ENCODE peak calls at places on chromosomes 7 and 10, in nine cellular contexts. U is NCI-H82; A is DMS53; Q is stimulated activated CD8-positive, alpha-beta memory T cell treated with anti-CD3 and anti-CD28 coated beads, Interleukin-2, amount 100 ng/mL, for 48 hours; O is HEK293T; T is activated CD4-positive, alpha-beta T cell treated with anti-CD3 and anti-CD28 coated beads, Interleukin-2, amount 50 U/mL, for 1 hour; F is activated effector memory CD4-positive, alpha-beta T cell treated with Interleukin-2 at 50 U/mL for 16 hours; B is choroid plexus epithelial cell; L is T-helper 2 cell. M is an unnamed sample.

GRCh38 chr7:29607889-29608288 is 44.3 kb downstream of the PRR15 start:
- DNase-seq in U (no peak), A (no peak), Q (no peak), O (no peak), T (no peak), F (no peak), B (peak), L (no peak), M (no peak)

GRCh38 chr7:46220066-46220630 is 299.1 kb upstream of the IGFBP3 start:
- DNase-seq in U (no peak), A (no peak), Q (no peak), O (no peak), T (no peak), F (no peak), B (no peak), L (no peak), M (no peak)

GRCh38 chr7:115662120-115662519 is 368.4 kb downstream of the TFEC start:
- DNase-seq in U (no peak), A (peak), Q (no peak), O (no peak), T (no peak), F (no peak), B (peak), L (no peak), M (no peak)

GRCh38 chr7:87495366-87495765 is 19.9 kb upstream of the ABCB4 start:
- DNase-seq in U (no peak), A (no peak), Q (no peak), O (no peak), T (no peak), F (no peak), B (no peak), L (no peak), M (no peak)

GRCh38 chr7:3998060-3998459 is 684.0 kb upstream of the FOXK1 start:
- DNase-seq in U (no peak), A (no peak), Q (no peak), O (no peak), T (no peak), F (no peak), B (no peak), L (no peak), M (no peak)

GRCh38 chr10:110214380-110214826 is 7.0 kb downstream of the MXI1 start:
- DNase-seq in U (no peak), A (peak), Q (no peak), O (no peak), T (no peak), F (no peak), B (no peak), L (no peak), M (peak)

GRCh38 chr10:22475857-22476600 is 130.7 kb downstream of the SPAG6 start:
- DNase-seq in U (peak), A (peak), Q (no peak), O (no peak), T (no peak), F (no peak), B (no peak), L (no peak), M (peak)

GRCh38 chr10:11810313-11810766 is 12.8 kb upstream of the PROSER2 start:
- DNase-seq in U (no peak), A (no peak), Q (no peak), O (no peak), T (no peak), F (no peak), B (peak), L (no peak), M (no peak)

GRCh38 chr7:81005254-81005653 is 86.4 kb upstream of the SEMA3C start:
- DNase-seq in U (no peak), A (no peak), Q (no peak), O (no peak), T (no peak), F (no peak), B (no peak), L (no peak), M (no peak)

GRCh38 chr10:121675344-121675743 is 77.1 kb upstream of the FGFR2 start:
- DNase-seq in U (no peak), A (peak), Q (no peak), O (no peak), T (no peak), F (no peak), B (no peak), L (no peak), M (no peak)

GRCh38 chr10:27564880-27565279 is 60.8 kb downstream of the RAB18 start:
- DNase-seq in U (no peak), A (no peak), Q (no peak), O (no peak), T (no peak), F (no peak), B (no peak), L (no peak), M (no peak)

GRCh38 chr10:128049226-128050010 is 76.8 kb downstream of the MKI67 start:
- DNase-seq in U (no peak), A (no peak), Q (no peak), O (no peak), T (no peak), F (no peak), B (no peak), L (no peak), M (no peak)

GRCh38 chr10:79025113-79025832 is 43.5 kb upstream of the ZMIZ1 start:
- DNase-seq in U (peak), A (no peak), Q (no peak), O (no peak), T (peak), F (no peak), B (no peak), L (no peak), M (no peak)

GRCh38 chr7:815284-816216 is 16.7 kb upstream of the SUN1 start:
- DNase-seq in U (peak), A (peak), Q (peak), O (peak), T (no peak), F (no peak), B (no peak), L (no peak), M (no peak)

GRCh38 chr7:103445228-103446020 is 583 bp downstream of the SLC26A5 start:
- DNase-seq in U (peak), A (peak), Q (no peak), O (no peak), T (no peak), F (no peak), B (peak), L (no peak), M (peak)

GRCh38 chr7:50208335-50208982 is 96.1 kb upstream of the IKZF1 start:
- DNase-seq in U (no peak), A (no peak), Q (no peak), O (no peak), T (no peak), F (no peak), B (no peak), L (no peak), M (no peak)

GRCh38 chr10:92574545-92575377 is 868 bp upstream of the IDE start:
- DNase-seq in U (peak), A (peak), Q (no peak), O (no peak), T (no peak), F (no peak), B (peak), L (no peak), M (no peak)

GRCh38 chr7:18703743-18704142 is 208.2 kb downstream of the HDAC9 start:
- DNase-seq in U (no peak), A (no peak), Q (no peak), O (no peak), T (no peak), F (no peak), B (no peak), L (no peak), M (no peak)

GRCh38 chr7:7972128-7972527 is 3.5 kb downstream of the GLCCI1 start:
- DNase-seq in U (peak), A (peak), Q (no peak), O (no peak), T (peak), F (no peak), B (no peak), L (no peak), M (no peak)

GRCh38 chr7:155868955-155869783 is 56.9 kb upstream of the SHH start:
- DNase-seq in U (no peak), A (no peak), Q (no peak), O (no peak), T (no peak), F (no peak), B (no peak), L (no peak), M (no peak)

GRCh38 chr7:101950450-101951119 is 133.2 kb downstream of the CUX1 start:
- DNase-seq in U (no peak), A (no peak), Q (no peak), O (peak), T (no peak), F (no peak), B (peak), L (no peak), M (no peak)

GRCh38 chr10:17210361-17210760 is 8.9 kb upstream of the TRDMT1 start:
- DNase-seq in U (no peak), A (no peak), Q (no peak), O (no peak), T (no peak), F (no peak), B (no peak), L (no peak), M (no peak)

GRCh38 chr10:72309290-72310240 is 35.8 kb downstream of the DDIT4 start:
- DNase-seq in U (no peak), A (no peak), Q (no peak), O (no peak), T (no peak), F (no peak), B (no peak), L (no peak), M (no peak)

GRCh38 chr7:68610751-68611150 is 987.5 kb upstream of the AUTS2 start:
- DNase-seq in U (no peak), A (no peak), Q (no peak), O (no peak), T (no peak), F (no peak), B (no peak), L (no peak), M (no peak)

GRCh38 chr7:158559356-158559755 is 28.3 kb downstream of the PTPRN2 start:
- DNase-seq in U (no peak), A (no peak), Q (no peak), O (no peak), T (no peak), F (no peak), B (no peak), L (no peak), M (no peak)

GRCh38 chr7:8291742-8292141 is 29.8 kb upstream of the ICA1 start:
- DNase-seq in U (peak), A (no peak), Q (no peak), O (no peak), T (no peak), F (no peak), B (no peak), L (no peak), M (no peak)

M was measured in HL-60.